ENCODE peak calls at places on chromosomes 7 and 10, in five cellular contexts. R, Q, E, M and Y are unnamed samples.

GRCh38 chr10:123140164-123140982 is 4.6 kb downstream of the HMX3 start:
- DNase-seq in R (no peak), Q (no peak), E (no peak), M (no peak), Y (no peak)

GRCh38 chr7:16502303-16502702 is 24.3 kb upstream of the LRRC72 start:
- DNase-seq in R (no peak), Q (no peak), E (no peak), M (no peak), Y (no peak)

GRCh38 chr10:46515402-46516192 is 40.9 kb downstream of the GPRIN2 start:
- DNase-seq in R (no peak), Q (no peak), E (no peak), M (peak), Y (no peak)

GRCh38 chr7:157002819-157003421 is 7.5 kb downstream of the MNX1 start:
- DNase-seq in R (no peak), Q (no peak), E (no peak), M (no peak), Y (no peak)

GRCh38 chr10:46536171-46536570 is 20.3 kb downstream of the GPRIN2 start:
- DNase-seq in R (no peak), Q (no peak), E (no peak), M (peak), Y (no peak)

GRCh38 chr10:62527019-62527827 is 153.1 kb downstream of the ZNF365 start:
- DNase-seq in R (no peak), Q (no peak), E (no peak), M (no peak), Y (no peak)

GRCh38 chr10:93570383-93570782 is 3.9 kb downstream of the FFAR4 start:
- DNase-seq in R (no peak), Q (no peak), E (no peak), M (no peak), Y (no peak)

GRCh38 chr10:109894516-109894915 is 28.8 kb downstream of the XPNPEP1 start:
- DNase-seq in R (peak), Q (peak), E (no peak), M (peak), Y (peak)

GRCh38 chr10:118041316-118041715 is 5.4 kb downstream of the RAB11FIP2 start:
- DNase-seq in R (no peak), Q (peak), E (peak), M (no peak), Y (peak)

GRCh38 chr10:112404612-112405011 is 30.7 kb downstream of the ACSL5 start:
- DNase-seq in R (no peak), Q (no peak), E (no peak), M (no peak), Y (no peak)

GRCh38 chr7:41709621-41710020 is 6.7 kb upstream of the INHBA start:
- DNase-seq in R (no peak), Q (peak), E (peak), M (no peak), Y (peak)

GRCh38 chr7:24871765-24872164 is 108.2 kb downstream of the OSBPL3 start:
- DNase-seq in R (peak), Q (no peak), E (no peak), M (no peak), Y (no peak)

GRCh38 chr7:35727571-35727970 is 32.6 kb upstream of the HERPUD2 start:
- DNase-seq in R (no peak), Q (no peak), E (peak), M (no peak), Y (peak)

GRCh38 chr7:35723011-35723410 is 28.1 kb upstream of the HERPUD2 start:
- DNase-seq in R (no peak), Q (no peak), E (peak), M (no peak), Y (no peak)

GRCh38 chr7:35722054-35722849 is 27.3 kb upstream of the HERPUD2 start:
- DNase-seq in R (no peak), Q (no peak), E (no peak), M (no peak), Y (no peak)

GRCh38 chr7:35726654-35727053 is 31.7 kb upstream of the HERPUD2 start:
- DNase-seq in R (no peak), Q (no peak), E (no peak), M (no peak), Y (no peak)

GRCh38 chr7:35725280-35725680 is 30.3 kb upstream of the HERPUD2 start:
- DNase-seq in R (no peak), Q (no peak), E (no peak), M (no peak), Y (no peak)
- H3K4me3 ChIP-seq in R (no peak), Q (no peak), E (no peak), M (no peak), Y (no peak)

GRCh38 chr7:149489391-149490024 is 8.1 kb downstream of the ZNF746 start:
- DNase-seq in R (no peak), Q (no peak), E (no peak), M (no peak), Y (no peak)
- TF ChIP-seq CTCF in R (no peak), Q (peak), E (peak), M (no peak), Y (no peak)

GRCh38 chr7:30114536-30115258 is 20.1 kb upstream of the MTURN start:
- DNase-seq in R (no peak), Q (no peak), E (no peak), M (no peak), Y (no peak)

GRCh38 chr7:30119890-30120577 is 14.8 kb upstream of the MTURN start:
- DNase-seq in R (no peak), Q (no peak), E (no peak), M (no peak), Y (no peak)

GRCh38 chr7:30117886-30118285 is 16.9 kb upstream of the MTURN start:
- DNase-seq in R (no peak), Q (no peak), E (no peak), M (no peak), Y (no peak)

GRCh38 chr7:30115709-30116297 is 19.0 kb upstream of the MTURN start:
- DNase-seq in R (no peak), Q (no peak), E (no peak), M (no peak), Y (no peak)

DNA sequence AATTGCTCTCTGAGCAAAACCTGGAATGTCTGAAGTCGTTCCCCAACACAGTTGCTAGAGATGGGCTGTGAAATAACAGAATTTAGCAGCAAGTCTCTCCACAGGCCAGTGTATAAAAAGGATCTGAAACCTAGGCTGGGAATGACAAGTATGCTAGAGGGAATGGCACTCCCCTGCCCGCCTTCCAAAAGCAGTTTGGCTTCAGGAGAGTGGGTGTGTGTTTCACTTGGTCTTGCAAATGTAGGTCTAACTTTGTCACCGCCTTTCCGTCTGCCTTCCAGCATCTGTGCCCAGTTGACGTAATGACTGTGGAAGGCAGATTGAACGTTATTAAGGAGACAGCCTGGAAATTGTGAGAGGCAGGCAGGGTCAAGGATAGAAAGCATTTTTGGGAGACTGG is 18.0 kb upstream of the MTURN start:
- DNase-seq in R (no peak), Q (no peak), E (no peak), M (no peak), Y (peak)
- H3K4me3 ChIP-seq in R (no peak), Q (no peak), E (no peak), M (no peak), Y (no peak)

DNA sequence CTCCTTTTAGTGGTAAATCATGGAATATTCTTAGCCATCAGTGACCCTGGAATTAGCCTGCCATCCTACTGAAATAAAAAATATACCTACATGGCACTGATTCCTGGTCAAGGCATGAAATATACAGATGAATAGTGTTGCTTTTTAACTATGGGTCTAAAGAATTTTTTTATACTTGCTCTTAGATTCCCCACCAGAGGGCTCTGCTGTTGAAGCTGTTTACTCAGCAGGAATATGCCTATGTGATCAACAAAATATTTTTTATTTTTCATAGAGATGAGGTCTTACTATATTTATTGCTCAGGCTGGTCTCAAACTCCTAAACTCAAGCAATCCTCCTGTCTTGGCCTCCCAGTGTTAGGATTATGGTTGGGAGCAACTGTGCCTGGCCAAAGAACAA is 13.5 kb downstream of the ZC3HC1 start:
- DNase-seq in R (no peak), Q (no peak), E (no peak), M (no peak), Y (peak)
- TF ChIP-seq CTCF in R (no peak), Q (peak), E (peak), M (no peak), Y (peak)

DNA sequence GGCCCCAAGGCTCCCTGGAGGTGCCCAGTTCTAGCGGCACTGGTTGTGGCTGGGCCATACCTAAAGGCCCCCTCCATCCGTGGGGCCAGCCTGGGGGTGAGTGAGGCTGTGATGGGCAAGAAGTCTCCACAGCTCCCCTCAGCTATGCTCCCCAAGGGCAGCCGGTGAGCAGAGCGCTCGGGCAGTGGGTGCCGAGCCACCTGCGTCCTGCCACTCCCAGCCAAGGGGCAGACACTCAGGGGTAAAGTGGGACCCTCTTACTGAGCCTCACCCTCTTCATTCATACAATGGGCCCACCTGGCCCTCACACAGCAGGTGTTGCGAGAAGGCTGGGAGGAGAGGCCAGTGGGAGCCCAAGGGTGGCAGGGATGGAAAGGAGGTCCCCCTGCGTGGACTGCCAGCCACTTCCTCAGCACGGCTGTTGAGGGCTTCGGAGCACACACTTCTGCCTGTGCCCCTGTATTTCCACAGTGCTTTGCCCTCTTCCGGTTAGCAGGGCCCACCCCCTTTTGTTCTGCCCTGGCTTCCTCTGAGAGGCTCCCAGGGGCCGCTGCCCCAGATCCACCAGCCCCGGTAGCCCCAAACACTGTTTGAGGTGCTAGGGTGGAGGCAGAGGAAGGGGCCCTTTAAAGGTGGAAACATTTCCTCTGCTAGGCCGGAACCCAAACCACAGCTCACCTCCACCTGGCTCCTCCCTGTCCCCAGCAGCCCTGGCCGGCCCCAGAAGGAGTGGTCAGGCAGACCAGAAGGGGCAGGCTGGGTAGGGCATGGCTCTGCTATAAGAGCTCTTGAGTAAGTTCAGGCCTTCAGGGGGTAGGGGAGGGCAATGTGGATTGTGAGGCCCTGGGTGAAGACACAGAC is 16.4 kb upstream of the C10orf105 start:
- DNase-seq in R (peak), Q (no peak), E (no peak), M (no peak), Y (no peak)
- H3K4me3 ChIP-seq in R (no peak), Q (no peak), E (no peak), M (no peak), Y (no peak)